ENCODE peak calls at places on chromosome 1, in five cellular contexts. L is fibroblast of lung, H is gastrocnemius medialis, S is tibial artery, B is Peyer's patch. N is an unnamed sample. For H3K36me3, the result is how much of the 10 kb centered on the place peaks cover.

GRCh38 chr1:220775238-220775853 is 11.4 kb upstream of the MTARC1 start:
- DNase-seq in L (peak), H (no peak), S (no peak), B (peak), N (no peak)

GRCh38 chr1:232221790-232222499 is 408.0 kb downstream of the SIPA1L2 start:
- DNase-seq in L (no peak), H (no peak), S (no peak), B (no peak), N (no peak)

GRCh38 chr1:200774311-200774710 is 35.6 kb downstream of the CAMSAP2 start:
- DNase-seq in L (no peak), H (no peak), S (no peak), B (no peak), N (no peak)

GRCh38 chr1:24643362-24644346 is 552 bp downstream of the SRRM1 start:
- DNase-seq in L (no peak), H (no peak), S (no peak), B (no peak), N (no peak)

GRCh38 chr1:157948547-157949152 is 44.8 kb upstream of the KIRREL1 start:
- DNase-seq in L (peak), H (no peak), S (no peak), B (no peak), N (no peak)

GRCh38 chr1:2978691-2979190 is 42.5 kb upstream of the ACTRT2 start:
- DNase-seq in L (no peak), H (peak), S (no peak), B (peak), N (no peak)

GRCh38 chr1:162055062-162055461 is 14.4 kb upstream of the NOS1AP start:
- DNase-seq in L (peak), H (no peak), S (no peak), B (no peak), N (no peak)

GRCh38 chr1:202333861-202334260 is 7.9 kb downstream of the UBE2T start:
- DNase-seq in L (no peak), H (no peak), S (no peak), B (no peak), N (no peak)

GRCh38 chr1:45443580-45444446 is 47.1 kb downstream of the TESK2 start:
- DNase-seq in L (no peak), H (no peak), S (no peak), B (peak), N (no peak)

GRCh38 chr1:157274698-157275534 is 136.7 kb upstream of the ETV3 start:
- DNase-seq in L (peak), H (no peak), S (no peak), B (no peak), N (no peak)

GRCh38 chr1:16075337-16076002 is 2.0 kb upstream of the FAM131C start:
- DNase-seq in L (peak), H (no peak), S (peak), B (no peak), N (no peak)

GRCh38 chr1:24483441-24483840 is 19.2 kb upstream of the RCAN3 start:
- DNase-seq in L (no peak), H (no peak), S (no peak), B (no peak), N (no peak)

GRCh38 chr1:230105754-230106625 is 39.0 kb downstream of the GALNT2 start:
- DNase-seq in L (peak), H (peak), S (no peak), B (no peak), N (no peak)

GRCh38 chr1:54219688-54220003 is 19.7 kb downstream of the MRPL37 start:
- DNase-seq in L (no peak), H (no peak), S (no peak), B (no peak), N (no peak)

GRCh38 chr1:171948491-171948890 is 107.2 kb downstream of the DNM3 start:
- DNase-seq in L (peak), H (no peak), S (no peak), B (no peak), N (no peak)

GRCh38 chr1:175163702-175164101 is 28.9 kb downstream of the KIAA0040 start:
- DNase-seq in L (no peak), H (no peak), S (no peak), B (no peak), N (no peak)

GRCh38 chr1:87252406-87252805 is 76.3 kb upstream of the LMO4 start:
- DNase-seq in L (peak), H (no peak), S (no peak), B (no peak), N (no peak)

GRCh38 chr1:117582341-117582902 is 23.4 kb upstream of the TENT5C start:
- DNase-seq in L (no peak), H (no peak), S (no peak), B (no peak), N (no peak)

GRCh38 chr1:109794319-109795132 is 30.8 kb upstream of the EPS8L3 start:
- DNase-seq in L (no peak), H (peak), S (peak), B (peak), N (no peak)
- H3K36me3 ChIP-seq in L (under half), H (under half), S (under half), B (under half), N (under half)

GRCh38 chr1:235133086-235133485 is 4.4 kb upstream of the TOMM20 start:
- DNase-seq in L (no peak), H (no peak), S (no peak), B (no peak), N (no peak)
- H3K36me3 ChIP-seq in L (under half), H (under half), S (under half), B (under half), N (half or more)

GRCh38 chr1:213749558-213749957 is 238.2 kb upstream of the PROX1 start:
- DNase-seq in L (no peak), H (no peak), S (no peak), B (no peak), N (no peak)

GRCh38 chr1:213745451-213745850 is 242.3 kb upstream of the PROX1 start:
- DNase-seq in L (no peak), H (no peak), S (no peak), B (no peak), N (no peak)

GRCh38 chr1:213751064-213751397 is 236.7 kb upstream of the PROX1 start:
- DNase-seq in L (no peak), H (no peak), S (no peak), B (no peak), N (no peak)

DNA sequence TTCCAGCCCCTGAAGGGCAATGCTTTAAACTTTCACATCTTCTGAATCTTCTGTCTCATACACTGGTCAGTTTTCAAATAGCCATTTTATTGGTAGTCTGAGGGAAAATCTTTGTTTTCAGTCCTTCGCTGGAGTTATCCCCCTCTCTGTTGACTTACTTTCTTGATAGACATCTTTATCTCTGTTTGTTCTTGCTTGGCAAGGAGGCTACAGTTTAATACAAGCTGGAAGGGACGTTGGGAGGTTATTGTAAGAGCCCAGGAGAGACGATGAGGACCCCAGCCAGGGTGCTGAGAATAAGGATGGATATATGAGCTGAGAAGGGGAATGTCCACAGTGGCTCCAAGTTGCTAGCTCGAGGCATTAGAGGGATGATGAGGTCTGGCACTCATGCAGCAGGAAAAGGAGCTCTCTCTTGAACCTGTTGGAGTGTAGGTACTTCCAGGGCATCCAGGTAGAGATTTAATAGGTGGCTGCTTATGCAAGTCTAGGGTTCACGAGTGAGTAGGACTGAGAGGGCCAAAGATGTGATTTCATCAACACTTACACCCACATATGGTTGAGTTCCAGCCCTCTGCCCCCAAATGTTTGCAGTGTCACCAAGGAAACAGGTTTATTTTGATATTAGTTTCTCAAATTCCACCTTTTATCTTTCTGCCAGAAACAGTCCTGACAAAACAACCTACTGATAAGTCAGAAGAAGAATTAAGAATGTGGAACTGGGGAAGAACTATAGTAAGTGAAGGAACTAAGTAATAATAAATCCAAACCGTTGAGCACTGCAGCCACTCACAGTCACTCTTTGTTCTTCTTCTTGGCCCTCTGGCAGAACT is 237.3 kb upstream of the PROX1 start:
- DNase-seq in L (no peak), H (no peak), S (no peak), B (no peak), N (no peak)
- H3K36me3 ChIP-seq in L (under half), H (under half), S (under half), B (under half), N (under half)

GRCh38 chr1:33029209-33029608 is 7.5 kb downstream of the AK2 start:
- DNase-seq in L (no peak), H (no peak), S (no peak), B (no peak), N (no peak)
- H3K36me3 ChIP-seq in L (under half), H (under half), S (under half), B (under half), N (under half)

GRCh38 chr1:39755965-39756659 is 15.0 kb downstream of the OXCT2 start:
- DNase-seq in L (no peak), H (no peak), S (no peak), B (no peak), N (no peak)

GRCh38 chr1:39752703-39753102 is 14.0 kb downstream of the PPIE start:
- DNase-seq in L (no peak), H (no peak), S (no peak), B (no peak), N (no peak)

GRCh38 chr1:39754906-39755504 is 16.1 kb downstream of the OXCT2 start:
- DNase-seq in L (peak), H (no peak), S (no peak), B (no peak), N (no peak)

GRCh38 chr1:39753132-39754025 is 14.7 kb downstream of the PPIE start:
- DNase-seq in L (no peak), H (no peak), S (no peak), B (no peak), N (no peak)

DNA sequence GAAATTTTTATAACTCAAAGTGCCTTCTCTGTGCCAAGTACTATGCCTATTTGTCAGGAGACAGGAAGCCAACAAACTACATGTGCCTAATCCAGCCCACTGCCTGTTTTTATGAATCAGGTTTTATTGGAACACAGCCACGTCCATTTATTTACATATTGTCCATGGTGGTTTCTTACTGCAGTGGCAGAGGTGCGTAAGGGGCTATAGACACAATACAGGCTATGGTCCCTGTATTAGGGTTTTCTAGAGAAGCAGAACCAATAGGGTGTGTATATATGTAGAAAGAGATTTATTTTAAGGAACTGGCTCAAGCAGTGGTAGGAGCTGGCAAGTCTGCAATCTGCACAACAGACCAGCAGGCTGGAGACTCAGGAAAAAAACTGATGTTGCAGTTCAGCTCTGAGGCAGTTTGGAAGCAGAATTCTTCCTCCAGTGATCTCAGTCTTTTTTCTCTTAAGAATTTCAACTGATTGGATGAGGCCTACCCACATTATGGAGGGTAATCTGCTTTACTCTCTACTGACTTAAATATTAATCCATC is 15.4 kb downstream of the PPIE start:
- DNase-seq in L (peak), H (no peak), S (no peak), B (no peak), N (no peak)
- H3K36me3 ChIP-seq in L (under half), H (half or more), S (half or more), B (under half), N (half or more)

GRCh38 chr1:91819038-91819788 is 66.7 kb downstream of the TGFBR3 start:
- DNase-seq in L (no peak), H (no peak), S (no peak), B (no peak), N (no peak)

GRCh38 chr1:91817506-91817905 is 68.4 kb downstream of the TGFBR3 start:
- DNase-seq in L (no peak), H (no peak), S (no peak), B (no peak), N (no peak)

GRCh38 chr1:91816055-91816454 is 69.9 kb downstream of the TGFBR3 start:
- DNase-seq in L (no peak), H (no peak), S (no peak), B (no peak), N (no peak)

GRCh38 chr1:91821126-91821868 is 64.7 kb downstream of the TGFBR3 start:
- DNase-seq in L (no peak), H (no peak), S (no peak), B (no peak), N (no peak)

GRCh38 chr1:91818713-91818975 is 67.3 kb downstream of the TGFBR3 start:
- DNase-seq in L (no peak), H (no peak), S (no peak), B (no peak), N (no peak)
- H3K36me3 ChIP-seq in L (under half), H (under half), S (under half), B (under half), N (under half)

GRCh38 chr1:109919271-109919670 is 8.6 kb downstream of the CSF1 start:
- DNase-seq in L (no peak), H (no peak), S (no peak), B (no peak), N (no peak)
- H3K36me3 ChIP-seq in L (half or more), H (half or more), S (under half), B (under half), N (half or more)

DNA sequence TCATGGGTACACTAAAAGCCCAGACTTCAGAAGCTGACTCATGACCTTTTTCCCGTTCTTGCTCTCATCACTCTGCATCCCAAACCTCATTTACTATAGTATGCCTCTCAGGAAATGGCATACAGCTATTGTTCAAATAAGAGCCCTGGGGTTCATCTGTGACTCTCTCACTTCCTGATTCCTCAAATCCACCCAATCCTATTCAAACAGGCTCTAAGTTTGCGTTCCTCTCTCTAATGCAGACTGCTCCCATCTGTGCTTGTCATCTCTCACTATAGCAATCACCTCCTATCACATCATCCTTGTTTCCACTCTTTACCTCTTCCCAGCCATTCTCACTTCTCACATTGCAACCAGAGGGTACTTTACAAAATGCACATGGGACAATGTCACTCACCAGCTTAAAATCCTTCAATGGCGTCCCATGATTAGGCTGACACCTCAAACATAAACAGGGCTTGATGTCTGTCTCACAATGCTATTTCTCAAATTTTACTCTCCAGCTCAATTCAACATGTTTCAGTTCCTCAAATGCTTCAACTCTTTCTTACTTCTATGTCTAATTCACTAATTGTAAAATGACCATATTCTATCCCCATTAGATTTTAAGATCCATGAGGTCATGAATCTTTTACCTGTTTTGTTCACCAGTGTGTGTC is 408.4 kb downstream of the NTNG1 start:
- DNase-seq in L (no peak), H (no peak), S (no peak), B (no peak), N (no peak)
- H3K36me3 ChIP-seq in L (under half), H (under half), S (under half), B (under half), N (under half)

N was measured in right atrium auricular region.